ENCODE peak calls at places on chromosomes 12 and 14, in ten cellular contexts. K is LoVo, F is NCI-H1694, L is NCI-H82, W is fibroblast of lung, N is posterior cingulate gyrus, Y is adrenal gland, E is nucleus accumbens, J is AG04450, Z is pons. P is an unnamed sample.

GRCh38 chr12:21502164-21502496 is 541 bp downstream of the GOLT1B start:
- DNase-seq in K (peak; percentile 14), L (peak; percentile 71), N (no peak), F (peak; percentile 43), E (no peak), W (peak; percentile 22), J (no peak), Z (no peak), Y (peak; percentile 34), P (peak; percentile 34)

GRCh38 chr14:99730876-99731351 is 46.8 kb downstream of the CYP46A1 start:
- DNase-seq in F (no peak), J (no peak), E (no peak), Y (peak; percentile 32), K (no peak), N (no peak), Z (no peak), W (no peak), L (no peak), P (no peak)

GRCh38 chr12:49232940-49233841 is 31.7 kb upstream of the TUBA1C start:
- DNase-seq in E (peak; percentile 61), W (peak; percentile 52), Z (peak; percentile 89), K (no peak), J (no peak), Y (peak; percentile 83), F (peak; percentile 71), N (peak; percentile 78), L (peak; percentile 95), P (peak; percentile 60)

GRCh38 chr12:54156578-54156977 is 32.2 kb downstream of the SMUG1 start:
- DNase-seq in N (no peak), E (no peak), L (peak; percentile 84), J (no peak), Y (no peak), W (no peak), K (no peak), F (no peak), Z (no peak), P (no peak)

GRCh38 chr14:32623300-32624093 is 294.4 kb downstream of the AKAP6 start:
- DNase-seq in E (no peak), J (no peak), N (no peak), W (no peak), Y (no peak), Z (no peak), K (no peak), F (no peak), L (no peak), P (no peak)

GRCh38 chr12:112370868-112371510 is 11.2 kb downstream of the HECTD4 start:
- DNase-seq in F (no peak), Z (no peak), W (no peak), N (no peak), E (no peak), K (no peak), Y (no peak), L (no peak), J (no peak), P (no peak)

GRCh38 chr12:65275627-65276026 is 2.9 kb upstream of the MSRB3 start:
- DNase-seq in K (no peak), L (no peak), J (no peak), F (no peak), W (no peak), Y (no peak), E (no peak), Z (no peak), N (no peak), P (no peak)

GRCh38 chr12:63294327-63294632 is 143.3 kb upstream of the AVPR1A start:
- DNase-seq in J (no peak), K (peak; percentile 70), W (peak; percentile 43), L (no peak), N (no peak), Z (no peak), Y (no peak), E (no peak), F (no peak), P (no peak)

GRCh38 chr12:130073721-130074120 is 88.5 kb upstream of the FZD10 start:
- DNase-seq in W (no peak), L (no peak), J (no peak), Y (no peak), Z (no peak), N (no peak), F (no peak), K (no peak), E (no peak), P (no peak)

GRCh38 chr12:110917467-110917866 is 2.9 kb downstream of the MYL2 start:
- DNase-seq in J (no peak), F (no peak), K (peak; percentile 83), E (no peak), Y (no peak), N (no peak), W (no peak), L (no peak), Z (no peak), P (no peak)

GRCh38 chr12:132374821-132375445 is 45.5 kb upstream of the GALNT9 start:
- DNase-seq in W (no peak), L (no peak), F (no peak), J (no peak), Z (no peak), Y (no peak), E (no peak), K (no peak), N (no peak), P (no peak)

GRCh38 chr12:12333980-12334709 is 15.9 kb downstream of the MANSC1 start:
- DNase-seq in K (peak; percentile 84), E (no peak), N (peak; percentile 35), L (peak; percentile 78), Y (peak; percentile 48), J (no peak), W (peak; percentile 47), Z (peak; percentile 37), F (peak; percentile 48), P (peak; percentile 43)

GRCh38 chr12:120856980-120857379 is 47.2 kb downstream of the SPPL3 start:
- DNase-seq in Y (no peak), W (no peak), N (no peak), Z (no peak), L (no peak), E (no peak), K (no peak), J (no peak), F (no peak), P (no peak)

GRCh38 chr12:78916845-78917480 is 52.4 kb downstream of the SYT1 start:
- DNase-seq in E (no peak), W (peak; percentile 17), N (no peak), Z (no peak), K (peak; percentile 58), J (no peak), Y (no peak), L (no peak), F (no peak), P (no peak)

P was measured in G401.